ENCODE peak calls at places on chromosome 18, in five cellular contexts. One of them, this sample, is unnamed.

GRCh38 chr18:62953663-62954062 is 238.3 kb downstream of the PHLPP1 start:
- DNase-seq in GM04504: no peak
- DNase-seq in stimulated activated naive CD4-positive, alpha-beta T cell: no peak
- DNase-seq in renal cortical epithelial cell: no peak
- DNase-seq in naive thymus-derived CD8-positive, alpha-beta T cell: no peak
- DNase-seq in this sample: no peak

GRCh38 chr18:13280066-13280795 is 61.7 kb downstream of the LDLRAD4 start:
- DNase-seq in naive thymus-derived CD8-positive, alpha-beta T cell: no peak
- DNase-seq in renal cortical epithelial cell: peak
- DNase-seq in stimulated activated naive CD4-positive, alpha-beta T cell: no peak
- DNase-seq in GM04504: no peak
- DNase-seq in this sample: no peak

GRCh38 chr18:77110936-77111335 is 21.6 kb downstream of the MBP start:
- DNase-seq in GM04504: no peak
- DNase-seq in stimulated activated naive CD4-positive, alpha-beta T cell: no peak
- DNase-seq in renal cortical epithelial cell: no peak
- DNase-seq in naive thymus-derived CD8-positive, alpha-beta T cell: no peak
- DNase-seq in this sample: no peak

GRCh38 chr18:27461957-27462356 is 276.8 kb upstream of the CHST9 start:
- DNase-seq in renal cortical epithelial cell: no peak
- DNase-seq in stimulated activated naive CD4-positive, alpha-beta T cell: no peak
- DNase-seq in GM04504: no peak
- DNase-seq in naive thymus-derived CD8-positive, alpha-beta T cell: no peak
- DNase-seq in this sample: no peak

GRCh38 chr18:33720133-33720532 is 142.1 kb downstream of the ASXL3 start:
- DNase-seq in renal cortical epithelial cell: peak
- DNase-seq in GM04504: no peak
- DNase-seq in stimulated activated naive CD4-positive, alpha-beta T cell: no peak
- DNase-seq in naive thymus-derived CD8-positive, alpha-beta T cell: no peak
- DNase-seq in this sample: peak

GRCh38 chr18:66226782-66227181 is 377.1 kb downstream of the CDH19 start:
- DNase-seq in renal cortical epithelial cell: no peak
- DNase-seq in naive thymus-derived CD8-positive, alpha-beta T cell: no peak
- DNase-seq in GM04504: no peak
- DNase-seq in stimulated activated naive CD4-positive, alpha-beta T cell: no peak
- DNase-seq in this sample: no peak

GRCh38 chr18:61435064-61435652 is 101.9 kb downstream of the CDH20 start:
- DNase-seq in GM04504: no peak
- DNase-seq in renal cortical epithelial cell: peak
- DNase-seq in naive thymus-derived CD8-positive, alpha-beta T cell: no peak
- DNase-seq in stimulated activated naive CD4-positive, alpha-beta T cell: no peak
- DNase-seq in this sample: peak

GRCh38 chr18:23838801-23839366 is 149.6 kb downstream of the LAMA3 start:
- DNase-seq in GM04504: no peak
- DNase-seq in stimulated activated naive CD4-positive, alpha-beta T cell: no peak
- DNase-seq in naive thymus-derived CD8-positive, alpha-beta T cell: no peak
- DNase-seq in renal cortical epithelial cell: peak
- DNase-seq in this sample: peak

GRCh38 chr18:75588412-75588811 is 160.9 kb upstream of the SMIM21 start:
- DNase-seq in GM04504: no peak
- DNase-seq in renal cortical epithelial cell: no peak
- DNase-seq in stimulated activated naive CD4-positive, alpha-beta T cell: no peak
- DNase-seq in naive thymus-derived CD8-positive, alpha-beta T cell: no peak
- DNase-seq in this sample: no peak

GRCh38 chr18:43875496-43875895 is 598.2 kb upstream of the SYT4 start:
- DNase-seq in GM04504: no peak
- DNase-seq in stimulated activated naive CD4-positive, alpha-beta T cell: no peak
- DNase-seq in renal cortical epithelial cell: peak
- DNase-seq in naive thymus-derived CD8-positive, alpha-beta T cell: no peak
- DNase-seq in this sample: no peak

GRCh38 chr18:22698711-22699110 is 234.4 kb upstream of the RBBP8 start:
- DNase-seq in GM04504: no peak
- DNase-seq in renal cortical epithelial cell: no peak
- DNase-seq in stimulated activated naive CD4-positive, alpha-beta T cell: no peak
- DNase-seq in naive thymus-derived CD8-positive, alpha-beta T cell: no peak
- DNase-seq in this sample: no peak

GRCh38 chr18:47710451-47710850 is 220.0 kb downstream of the SMAD2 start:
- DNase-seq in GM04504: no peak
- DNase-seq in naive thymus-derived CD8-positive, alpha-beta T cell: no peak
- DNase-seq in stimulated activated naive CD4-positive, alpha-beta T cell: no peak
- DNase-seq in renal cortical epithelial cell: no peak
- DNase-seq in this sample: no peak

GRCh38 chr18:25875574-25875973 is 214.8 kb downstream of the SS18 start:
- DNase-seq in renal cortical epithelial cell: peak
- DNase-seq in stimulated activated naive CD4-positive, alpha-beta T cell: no peak
- DNase-seq in naive thymus-derived CD8-positive, alpha-beta T cell: no peak
- DNase-seq in GM04504: no peak
- DNase-seq in this sample: peak

GRCh38 chr18:55114856-55115255 is 155.6 kb upstream of the CCDC68 start:
- DNase-seq in stimulated activated naive CD4-positive, alpha-beta T cell: no peak
- DNase-seq in renal cortical epithelial cell: no peak
- DNase-seq in GM04504: no peak
- DNase-seq in naive thymus-derived CD8-positive, alpha-beta T cell: no peak
- DNase-seq in this sample: no peak

GRCh38 chr18:3211236-3211992 is 8.4 kb downstream of the MYOM1 start:
- DNase-seq in renal cortical epithelial cell: peak
- DNase-seq in GM04504: no peak
- DNase-seq in stimulated activated naive CD4-positive, alpha-beta T cell: no peak
- DNase-seq in naive thymus-derived CD8-positive, alpha-beta T cell: no peak
- DNase-seq in this sample: peak

GRCh38 chr18:44602845-44603244 is 77.8 kb upstream of the SETBP1 start:
- DNase-seq in renal cortical epithelial cell: peak
- DNase-seq in GM04504: no peak
- DNase-seq in naive thymus-derived CD8-positive, alpha-beta T cell: no peak
- DNase-seq in stimulated activated naive CD4-positive, alpha-beta T cell: no peak
- DNase-seq in this sample: peak

GRCh38 chr18:47893047-47893446 is 37.4 kb downstream of the SMAD2 start:
- DNase-seq in renal cortical epithelial cell: no peak
- DNase-seq in naive thymus-derived CD8-positive, alpha-beta T cell: no peak
- DNase-seq in GM04504: no peak
- DNase-seq in stimulated activated naive CD4-positive, alpha-beta T cell: no peak
- DNase-seq in this sample: no peak

GRCh38 chr18:63097198-63097597 is 222.4 kb downstream of the BCL2 start:
- DNase-seq in stimulated activated naive CD4-positive, alpha-beta T cell: no peak
- DNase-seq in naive thymus-derived CD8-positive, alpha-beta T cell: no peak
- DNase-seq in renal cortical epithelial cell: no peak
- DNase-seq in GM04504: no peak
- DNase-seq in this sample: no peak

GRCh38 chr18:23225518-23225917 is 90.2 kb downstream of the CABLES1 start:
- DNase-seq in stimulated activated naive CD4-positive, alpha-beta T cell: no peak
- DNase-seq in naive thymus-derived CD8-positive, alpha-beta T cell: no peak
- DNase-seq in GM04504: peak
- DNase-seq in renal cortical epithelial cell: peak
- DNase-seq in this sample: no peak

GRCh38 chr18:9147440-9148238 is 11.1 kb downstream of the ANKRD12 start:
- DNase-seq in stimulated activated naive CD4-positive, alpha-beta T cell: peak
- DNase-seq in renal cortical epithelial cell: peak
- DNase-seq in naive thymus-derived CD8-positive, alpha-beta T cell: no peak
- DNase-seq in GM04504: no peak
- DNase-seq in this sample: peak

This sample was measured in kidney tubule cell.